ENCODE peak calls at places on chromosomes 13 and 19, in seven cellular contexts. E is neural crest cell; V is H1; P is A673; N is CD4-positive, alpha-beta T cell; L is dorsolateral prefrontal cortex; U is choroid plexus epithelial cell. K is an unnamed sample.

GRCh38 chr19:7925171-7925837 is 631 bp downstream of the CTXN1 start:
- DNase-seq in E (peak; percentile 98), V (peak; percentile 79), P (peak; percentile 91), N (peak; percentile 62), L (peak; percentile 75), U (peak; percentile 74), K (peak; percentile 92)

GRCh38 chr13:84096221-84096620 is 213.9 kb upstream of the SLITRK1 start:
- DNase-seq in E (no peak), V (no peak), P (no peak), N (no peak), L (no peak), U (peak; percentile 42), K (no peak)

GRCh38 chr19:13396256-13397080 is 109.8 kb downstream of the CACNA1A start:
- DNase-seq in E (peak; percentile 64), V (peak; percentile 49), P (peak; percentile 55), N (no peak), L (peak; percentile 37), U (peak; percentile 41), K (peak; percentile 30)

GRCh38 chr13:97935071-97935470 is 18.4 kb upstream of the IPO5 start:
- DNase-seq in E (no peak), V (no peak), P (no peak), N (no peak), L (no peak), U (no peak), K (no peak)

GRCh38 chr19:41327076-41327475 is 17.1 kb downstream of the CCDC97 start:
- DNase-seq in E (no peak), V (no peak), P (no peak), N (no peak), L (no peak), U (peak; percentile 21), K (no peak)

GRCh38 chr13:37136633-37137032 is 31.2 kb upstream of the CSNK1A1L start:
- DNase-seq in E (no peak), V (no peak), P (no peak), N (no peak), L (no peak), U (no peak), K (no peak)

GRCh38 chr13:36788276-36788675 is 30.7 kb upstream of the RFXAP start:
- DNase-seq in E (no peak), V (no peak), P (no peak), N (no peak), L (no peak), U (no peak), K (no peak)

GRCh38 chr19:48308695-48309586 is 16.4 kb upstream of the EMP3 start:
- DNase-seq in E (no peak), V (no peak), P (no peak), N (no peak), L (peak; percentile 76), U (peak; percentile 84), K (no peak)

GRCh38 chr13:100397627-100398026 is 191.0 kb downstream of the GGACT start:
- DNase-seq in E (no peak), V (no peak), P (no peak), N (no peak), L (no peak), U (no peak), K (no peak)

GRCh38 chr13:21691500-21691899 is 20.6 kb downstream of the FGF9 start:
- DNase-seq in E (no peak), V (no peak), P (no peak), N (no peak), L (no peak), U (no peak), K (no peak)

GRCh38 chr13:30504081-30504480 is 38.3 kb upstream of the HMGB1 start:
- DNase-seq in E (no peak), V (no peak), P (no peak), N (no peak), L (no peak), U (peak; percentile 48), K (no peak)

GRCh38 chr13:39016087-39016486 is 21.8 kb downstream of the PROSER1 start:
- DNase-seq in E (no peak), V (no peak), P (no peak), N (no peak), L (no peak), U (no peak), K (no peak)

GRCh38 chr13:42574435-42575311 is 721 bp downstream of the TNFSF11 start:
- DNase-seq in E (no peak), V (no peak), P (no peak), N (peak; percentile 18), L (no peak), U (peak; percentile 30), K (peak; percentile 14)

GRCh38 chr13:29800687-29801086 is 49.7 kb downstream of the UBL3 start:
- DNase-seq in E (no peak), V (no peak), P (no peak), N (no peak), L (no peak), U (no peak), K (no peak)

GRCh38 chr19:5631511-5632240 is 8.8 kb downstream of the SAFB start:
- DNase-seq in E (no peak), V (no peak), P (no peak), N (no peak), L (no peak), U (peak; percentile 36), K (no peak)

GRCh38 chr19:16814526-16815100 is 14.6 kb upstream of the SIN3B start:
- DNase-seq in E (no peak), V (no peak), P (no peak), N (no peak), L (no peak), U (peak; percentile 67), K (no peak)

GRCh38 chr19:21947775-21948174 is 63.0 kb downstream of the ZNF208 start:
- DNase-seq in E (no peak), V (no peak), P (peak; percentile 1), N (no peak), L (no peak), U (peak; percentile 14), K (no peak)

GRCh38 chr13:98483636-98484288 is 93.1 kb downstream of the STK24 start:
- DNase-seq in E (no peak), V (no peak), P (no peak), N (no peak), L (no peak), U (peak; percentile 65), K (no peak)

GRCh38 chr19:9073806-9074205 is 13.1 kb upstream of the OR1M1 start:
- DNase-seq in E (no peak), V (no peak), P (no peak), N (no peak), L (no peak), U (no peak), K (no peak)

GRCh38 chr13:85093808-85094207 is 705.4 kb downstream of the SLITRK6 start:
- DNase-seq in E (no peak), V (no peak), P (no peak), N (no peak), L (no peak), U (peak; percentile 89), K (no peak)

GRCh38 chr13:109784590-109785140 is 1.7 kb downstream of the IRS2 start:
- DNase-seq in E (peak; percentile 84), V (no peak), P (peak; percentile 91), N (peak; percentile 56), L (peak; percentile 70), U (peak; percentile 80), K (peak; percentile 86)

GRCh38 chr19:46073268-46073922 is 32.6 kb upstream of the IGFL4 start:
- DNase-seq in E (no peak), V (no peak), P (no peak), N (no peak), L (no peak), U (peak; percentile 47), K (no peak)

GRCh38 chr13:99436686-99437416 is 64.4 kb upstream of the TM9SF2 start:
- DNase-seq in E (peak; percentile 94), V (peak; percentile 68), P (peak; percentile 91), N (peak; percentile 91), L (peak; percentile 86), U (peak; percentile 90), K (peak; percentile 71)

GRCh38 chr19:41951686-41952172 is 7.4 kb downstream of the RABAC1 start:
- DNase-seq in E (peak; percentile 96), V (peak; percentile 76), P (peak; percentile 86), N (peak; percentile 87), L (peak; percentile 65), U (peak; percentile 76), K (peak; percentile 88)

GRCh38 chr13:29457299-29457698 is 138.2 kb downstream of the SLC7A1 start:
- DNase-seq in E (no peak), V (no peak), P (peak; percentile 50), N (no peak), L (no peak), U (peak; percentile 92), K (no peak)

GRCh38 chr13:28548872-28549271 is 53.9 kb upstream of the FLT1 start:
- DNase-seq in E (no peak), V (no peak), P (peak; percentile 18), N (no peak), L (no peak), U (peak; percentile 26), K (no peak)

GRCh38 chr13:64441740-64442139 is 2788.4 kb downstream of the PCDH9 start:
- DNase-seq in E (no peak), V (no peak), P (peak; percentile 58), N (no peak), L (no peak), U (no peak), K (no peak)

DNA sequence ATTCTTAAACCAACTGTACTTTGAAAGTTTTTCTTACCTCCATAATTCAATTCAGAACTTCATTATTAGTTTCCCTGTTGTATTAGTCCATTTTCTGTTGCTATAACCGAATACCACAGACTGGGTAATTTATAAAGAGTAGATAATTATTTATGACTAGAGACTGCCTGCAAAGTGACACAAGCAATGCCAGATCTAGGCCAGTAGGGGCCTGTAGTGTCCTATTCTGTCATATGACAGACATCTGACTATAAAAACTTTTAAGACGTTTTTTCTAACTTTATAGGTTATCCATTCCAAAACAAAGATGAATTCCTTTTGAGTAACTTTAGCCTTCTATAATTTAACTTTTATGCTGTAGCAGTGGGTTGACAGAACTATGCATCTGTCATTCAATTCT is 2783.8 kb downstream of the PCDH9 start:
- DNase-seq in E (no peak), V (no peak), P (peak; percentile 60), N (no peak), L (no peak), U (peak; percentile 65), K (no peak)
- TF ChIP-seq CTCF in E (peak; percentile 64), V (peak; percentile 36), P (peak; percentile 66), N (no peak), L (no peak), U (peak; percentile 78), K (peak; percentile 44)

GRCh38 chr19:36014029-36014924 is at the start of gene ALKBH6:
- DNase-seq in E (peak; percentile 98), V (peak; percentile 96), P (peak; percentile 100), N (peak; percentile 98), L (peak; percentile 100), U (peak; percentile 99), K (peak; percentile 97)
- TF ChIP-seq CTCF in E (peak; percentile 15), V (no peak), P (no peak), N (no peak), L (no peak), U (no peak), K (no peak)

DNA sequence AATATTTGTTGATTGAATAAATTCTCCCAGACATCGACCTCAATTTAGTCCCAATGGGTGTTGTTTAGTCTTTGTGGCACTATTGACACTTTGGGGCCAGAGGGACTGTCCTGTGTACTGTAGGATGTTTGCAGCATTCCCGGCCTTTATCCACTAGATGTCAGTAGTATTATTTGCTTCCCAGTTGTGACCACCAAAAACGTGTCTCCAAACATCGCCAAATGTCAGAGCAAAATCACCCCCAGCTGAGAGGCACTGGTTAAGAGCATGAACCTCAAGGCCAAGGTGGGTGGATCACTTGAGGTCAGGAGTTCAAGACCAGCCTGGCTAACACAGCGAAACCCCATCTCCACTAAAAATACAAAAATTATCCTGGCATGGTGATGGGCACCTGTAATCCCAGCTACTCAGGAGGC is 15.4 kb downstream of the NLRP12 start:
- DNase-seq in E (no peak), V (no peak), P (peak; percentile 62), N (no peak), L (no peak), U (peak; percentile 71), K (no peak)
- TF ChIP-seq CTCF in E (peak; percentile 63), V (peak; percentile 68), P (peak; percentile 64), N (no peak), L (peak; percentile 47), U (peak; percentile 80), K (peak; percentile 58)

GRCh38 chr13:53460776-53461175 is 432.2 kb downstream of the OLFM4 start:
- DNase-seq in E (no peak), V (peak; percentile 5), P (no peak), N (no peak), L (no peak), U (no peak), K (no peak)
- TF ChIP-seq CTCF in E (no peak), V (no peak), P (no peak), N (no peak), L (no peak), U (no peak), K (no peak)

K was measured in progenitor cell of endocrine pancreas.